ENCODE peak calls at places on chromosome 10, in five cellular contexts. One of them, this sample, is unnamed.

GRCh38 chr10:47195274-47195885 is 104.6 kb upstream of the GDF10 start:
- DNase-seq in K562: no peak
- DNase-seq in HepG2: no peak
- DNase-seq in H1: no peak
- DNase-seq in GM12878: no peak
- DNase-seq in this sample: no peak

GRCh38 chr10:104735469-104735868 is 94.4 kb downstream of the SORCS3 start:
- DNase-seq in HepG2: no peak
- DNase-seq in GM12878: no peak
- DNase-seq in H1: peak
- DNase-seq in K562: no peak
- DNase-seq in this sample: no peak

GRCh38 chr10:36448760-36449681 is 676.4 kb upstream of the ANKRD30A start:
- DNase-seq in H1: no peak
- DNase-seq in HepG2: no peak
- DNase-seq in K562: no peak
- DNase-seq in GM12878: no peak
- DNase-seq in this sample: no peak

GRCh38 chr10:113856563-113856962 is 2.1 kb downstream of the NHLRC2 start:
- DNase-seq in GM12878: no peak
- DNase-seq in K562: no peak
- DNase-seq in H1: no peak
- DNase-seq in HepG2: no peak
- DNase-seq in this sample: no peak

GRCh38 chr10:131848296-131848695 is 52.5 kb upstream of the PPP2R2D start:
- DNase-seq in K562: no peak
- DNase-seq in HepG2: no peak
- DNase-seq in GM12878: no peak
- DNase-seq in H1: no peak
- DNase-seq in this sample: no peak

GRCh38 chr10:119465085-119465484 is 77.4 kb downstream of the RGS10 start:
- DNase-seq in GM12878: no peak
- DNase-seq in H1: no peak
- DNase-seq in HepG2: no peak
- DNase-seq in K562: no peak
- DNase-seq in this sample: no peak

GRCh38 chr10:70424320-70424719 is 17.2 kb downstream of the NODAL start:
- DNase-seq in HepG2: no peak
- DNase-seq in H1: no peak
- DNase-seq in K562: no peak
- DNase-seq in GM12878: no peak
- DNase-seq in this sample: no peak

GRCh38 chr10:47081264-47081663 is 170.0 kb downstream of the PTPN20 start:
- DNase-seq in K562: no peak
- DNase-seq in H1: no peak
- DNase-seq in HepG2: no peak
- DNase-seq in GM12878: no peak
- DNase-seq in this sample: no peak

GRCh38 chr10:119644215-119644826 is 6.9 kb upstream of the BAG3 start:
- DNase-seq in H1: peak
- DNase-seq in K562: no peak
- DNase-seq in GM12878: no peak
- DNase-seq in HepG2: peak
- DNase-seq in this sample: no peak

GRCh38 chr10:55410415-55410885 is 609.4 kb upstream of the PCDH15 start:
- DNase-seq in K562: no peak
- DNase-seq in GM12878: no peak
- DNase-seq in HepG2: no peak
- DNase-seq in H1: peak
- DNase-seq in this sample: no peak

GRCh38 chr10:34728361-34728760 is 86.7 kb downstream of the PARD3 start:
- DNase-seq in K562: no peak
- DNase-seq in H1: no peak
- DNase-seq in HepG2: no peak
- DNase-seq in GM12878: no peak
- DNase-seq in this sample: no peak

GRCh38 chr10:127125331-127125730 is 71.1 kb downstream of the INSYN2A start:
- DNase-seq in H1: no peak
- DNase-seq in GM12878: no peak
- DNase-seq in K562: no peak
- DNase-seq in HepG2: no peak
- DNase-seq in this sample: no peak

GRCh38 chr10:132878091-132878729 is 64.2 kb downstream of the CFAP46 start:
- DNase-seq in K562: no peak
- DNase-seq in H1: peak
- DNase-seq in HepG2: no peak
- DNase-seq in GM12878: no peak
- DNase-seq in this sample: no peak

GRCh38 chr10:36650274-36650673 is 475.1 kb upstream of the ANKRD30A start:
- DNase-seq in GM12878: no peak
- DNase-seq in H1: no peak
- DNase-seq in K562: no peak
- DNase-seq in HepG2: no peak
- DNase-seq in this sample: no peak

GRCh38 chr10:33841678-33842077 is 507.2 kb upstream of the NRP1 start:
- DNase-seq in HepG2: no peak
- DNase-seq in GM12878: no peak
- DNase-seq in K562: no peak
- DNase-seq in H1: no peak
- DNase-seq in this sample: no peak

GRCh38 chr10:13891542-13892431 is 305.0 kb downstream of the PRPF18 start:
- DNase-seq in H1: peak
- DNase-seq in GM12878: no peak
- DNase-seq in HepG2: no peak
- DNase-seq in K562: no peak
- DNase-seq in this sample: no peak

GRCh38 chr10:95818663-95819062 is 62.7 kb downstream of the ENTPD1 start:
- DNase-seq in HepG2: peak
- DNase-seq in H1: no peak
- DNase-seq in K562: no peak
- DNase-seq in GM12878: no peak
- DNase-seq in this sample: no peak

GRCh38 chr10:29238531-29239080 is 50.3 kb upstream of the LYZL1 start:
- DNase-seq in HepG2: peak
- DNase-seq in H1: no peak
- DNase-seq in GM12878: no peak
- DNase-seq in K562: no peak
- DNase-seq in this sample: no peak

DNA sequence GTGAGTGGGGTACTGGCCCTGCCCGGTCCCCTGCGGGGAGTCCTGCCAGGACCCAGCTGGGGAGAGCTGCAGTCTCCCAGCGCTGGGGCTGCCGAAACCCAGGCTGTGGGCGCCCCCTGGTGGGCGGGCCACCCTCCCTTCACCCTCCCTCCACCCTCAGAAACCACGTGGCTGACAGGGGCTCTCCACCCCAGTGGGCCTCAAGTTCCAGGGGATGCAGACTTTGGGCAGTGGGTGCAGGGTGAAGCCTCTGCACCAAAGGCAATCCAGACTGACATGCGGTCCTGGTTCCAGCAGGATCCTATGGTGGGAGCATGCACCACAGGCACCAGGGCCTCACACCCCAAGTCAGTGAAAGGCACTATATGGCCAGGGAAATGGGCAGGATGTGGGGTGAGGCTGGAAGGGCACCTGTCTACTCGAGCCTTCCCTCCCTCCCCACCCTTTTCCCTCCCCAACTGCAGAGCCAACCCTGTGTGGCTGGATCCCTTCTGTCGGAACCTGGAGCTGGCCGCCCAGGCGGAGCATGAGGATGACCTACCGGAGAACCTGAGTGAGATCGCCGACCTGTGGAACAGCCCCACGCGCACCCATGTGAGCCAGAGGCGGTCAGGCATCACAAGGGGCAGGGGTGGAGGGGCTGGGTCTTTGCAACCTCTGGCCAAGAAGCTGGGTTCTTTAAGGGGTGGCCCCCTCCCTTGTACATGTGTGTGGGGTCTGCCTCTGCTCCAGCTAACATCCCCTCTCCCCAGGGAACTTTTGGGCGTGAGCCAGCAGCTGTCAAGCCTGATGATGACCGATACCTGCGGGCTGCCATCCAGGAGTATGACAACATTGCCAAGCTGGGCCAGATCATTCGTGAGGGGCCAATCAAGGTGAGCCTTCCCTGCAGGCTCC is 38.8 kb downstream of the PSAP start:
- DNase-seq in HepG2: peak
- DNase-seq in GM12878: no peak
- DNase-seq in H1: peak
- DNase-seq in K562: peak
- DNase-seq in this sample: peak
- TF ChIP-seq POLR2A in HepG2: no peak
- TF ChIP-seq POLR2A in GM12878: peak
- TF ChIP-seq POLR2A in H1: no peak
- TF ChIP-seq POLR2A in K562: no peak
- TF ChIP-seq POLR2A in this sample: no peak

GRCh38 chr10:78774614-78774998 is 294.2 kb upstream of the ZMIZ1 start:
- DNase-seq in H1: no peak
- DNase-seq in K562: no peak
- DNase-seq in HepG2: peak
- DNase-seq in GM12878: no peak
- DNase-seq in this sample: no peak
- TF ChIP-seq HDAC2 in H1: no peak
- TF ChIP-seq HDAC2 in K562: no peak
- TF ChIP-seq HDAC2 in HepG2: no peak
- TF ChIP-seq HDAC2 in GM12878: no peak
- TF ChIP-seq HDAC2 in this sample: no peak

DNA sequence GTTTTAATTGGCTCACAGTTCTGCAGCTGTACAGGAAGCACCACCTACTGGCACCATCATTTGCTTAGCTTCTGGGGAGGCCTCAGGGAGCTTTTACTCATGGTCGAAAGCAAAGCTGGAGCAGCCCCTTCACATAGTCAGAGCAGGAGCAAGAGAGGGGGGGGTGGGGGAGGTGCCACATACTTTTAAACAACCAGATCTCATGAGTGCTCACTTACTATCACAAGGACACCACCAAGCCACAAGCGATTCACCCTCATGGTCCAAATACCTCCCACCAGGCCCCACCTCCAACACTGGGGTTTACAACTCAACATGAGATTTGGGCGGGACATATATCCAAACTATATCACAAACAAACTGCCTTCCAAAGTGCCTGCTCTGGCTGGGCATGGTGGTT is 31.7 kb upstream of the SLC18A3 start:
- DNase-seq in GM12878: no peak
- DNase-seq in HepG2: no peak
- DNase-seq in K562: no peak
- DNase-seq in H1: no peak
- DNase-seq in this sample: no peak
- TF ChIP-seq POLR2A in GM12878: no peak
- TF ChIP-seq POLR2A in HepG2: no peak
- TF ChIP-seq POLR2A in K562: no peak
- TF ChIP-seq POLR2A in H1: no peak
- TF ChIP-seq POLR2A in this sample: no peak

GRCh38 chr10:17394854-17395253 is 59.5 kb downstream of the ST8SIA6 start:
- DNase-seq in GM12878: no peak
- DNase-seq in H1: no peak
- DNase-seq in HepG2: no peak
- DNase-seq in K562: peak
- DNase-seq in this sample: no peak
- TF ChIP-seq HDAC2 in GM12878: no peak
- TF ChIP-seq HDAC2 in H1: no peak
- TF ChIP-seq HDAC2 in HepG2: no peak
- TF ChIP-seq HDAC2 in K562: no peak
- TF ChIP-seq HDAC2 in this sample: no peak

DNA sequence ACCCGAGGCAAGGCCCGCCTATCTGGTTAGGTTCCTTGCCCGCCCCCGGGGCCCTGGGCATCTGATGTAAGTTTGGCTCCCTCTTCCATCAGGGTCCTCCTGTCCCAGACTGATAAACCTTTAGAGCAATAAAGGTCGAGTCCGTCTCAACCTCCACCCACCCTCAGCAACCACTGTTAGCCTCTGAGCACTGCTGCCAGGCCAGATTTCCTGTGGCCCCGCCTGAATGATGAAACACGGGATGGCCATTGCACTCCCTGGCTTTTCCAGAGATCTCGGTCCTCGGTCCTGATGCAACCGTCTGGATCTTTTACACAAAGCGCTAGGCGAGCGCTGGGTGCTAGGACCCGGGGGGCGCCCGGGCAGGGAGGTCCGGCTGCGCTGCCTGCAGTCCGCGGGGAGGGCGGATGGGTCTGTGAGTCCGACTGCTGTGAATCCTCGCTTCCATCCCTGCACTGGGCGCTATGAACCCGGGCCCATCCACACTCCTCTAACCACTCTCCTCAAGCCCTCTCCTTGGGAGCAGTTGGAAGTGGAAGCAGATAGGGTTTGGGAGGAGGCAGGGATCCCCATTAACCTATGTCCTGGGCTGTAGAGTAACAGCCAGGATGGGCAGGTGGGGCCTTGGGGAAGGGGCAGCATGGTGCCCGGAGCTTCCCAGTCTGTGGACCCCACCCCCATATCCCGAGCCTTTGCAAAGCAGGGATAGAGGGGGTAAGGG is 875 bp upstream of the DDIT4 start:
- DNase-seq in H1: peak
- DNase-seq in GM12878: no peak
- DNase-seq in K562: peak
- DNase-seq in HepG2: peak
- DNase-seq in this sample: peak
- TF ChIP-seq POLR2A in H1: no peak
- TF ChIP-seq POLR2A in GM12878: peak
- TF ChIP-seq POLR2A in K562: no peak
- TF ChIP-seq POLR2A in HepG2: peak
- TF ChIP-seq POLR2A in this sample: peak

GRCh38 chr10:86251426-86251825 is 115.2 kb downstream of the GRID1 start:
- DNase-seq in HepG2: no peak
- DNase-seq in H1: no peak
- DNase-seq in K562: no peak
- DNase-seq in GM12878: no peak
- DNase-seq in this sample: no peak

GRCh38 chr10:86252573-86252972 is 114.0 kb downstream of the GRID1 start:
- DNase-seq in H1: no peak
- DNase-seq in HepG2: no peak
- DNase-seq in GM12878: no peak
- DNase-seq in K562: no peak
- DNase-seq in this sample: no peak

GRCh38 chr10:86253171-86254072 is 113.2 kb downstream of the GRID1 start:
- DNase-seq in HepG2: no peak
- DNase-seq in K562: no peak
- DNase-seq in GM12878: no peak
- DNase-seq in H1: peak
- DNase-seq in this sample: no peak

GRCh38 chr10:86250399-86250798 is 116.2 kb downstream of the GRID1 start:
- DNase-seq in HepG2: no peak
- DNase-seq in GM12878: no peak
- DNase-seq in K562: no peak
- DNase-seq in H1: no peak
- DNase-seq in this sample: no peak

GRCh38 chr10:86252051-86252450 is 114.5 kb downstream of the GRID1 start:
- DNase-seq in GM12878: no peak
- DNase-seq in K562: no peak
- DNase-seq in H1: no peak
- DNase-seq in HepG2: no peak
- DNase-seq in this sample: no peak
- TF ChIP-seq HDAC2 in GM12878: no peak
- TF ChIP-seq HDAC2 in K562: no peak
- TF ChIP-seq HDAC2 in H1: no peak
- TF ChIP-seq HDAC2 in HepG2: no peak
- TF ChIP-seq HDAC2 in this sample: no peak

GRCh38 chr10:88386204-88386877 is 196.8 kb downstream of the RNLS start:
- DNase-seq in K562: no peak
- DNase-seq in HepG2: peak
- DNase-seq in H1: no peak
- DNase-seq in GM12878: peak
- DNase-seq in this sample: peak
- TF ChIP-seq POLR2A in K562: no peak
- TF ChIP-seq POLR2A in HepG2: no peak
- TF ChIP-seq POLR2A in H1: no peak
- TF ChIP-seq POLR2A in GM12878: peak
- TF ChIP-seq POLR2A in this sample: no peak

This sample was measured in A549.